ENCODE peak calls at places on chromosomes 1 and 21, in seven cellular contexts. One of them, this sample, is unnamed.

GRCh38 chr1:52970149-52970548 is 43.1 kb downstream of the SCP2 start:
- DNase-seq in suprapubic skin: no peak
- DNase-seq in neural crest cell: no peak
- DNase-seq in heart left ventricle: no peak
- DNase-seq in GM23338: peak
- DNase-seq in upper lobe of right lung: no peak
- DNase-seq in adrenal gland: no peak
- DNase-seq in this sample: no peak

GRCh38 chr1:40630488-40631223 is 34.8 kb downstream of the RIMS3 start:
- DNase-seq in GM23338: peak
- DNase-seq in heart left ventricle: no peak
- DNase-seq in neural crest cell: peak
- DNase-seq in upper lobe of right lung: peak
- DNase-seq in suprapubic skin: no peak
- DNase-seq in adrenal gland: no peak
- DNase-seq in this sample: peak

GRCh38 chr1:30930631-30931173 is 22.1 kb upstream of the SDC3 start:
- DNase-seq in GM23338: peak
- DNase-seq in upper lobe of right lung: no peak
- DNase-seq in heart left ventricle: no peak
- DNase-seq in neural crest cell: no peak
- DNase-seq in adrenal gland: no peak
- DNase-seq in suprapubic skin: no peak
- DNase-seq in this sample: no peak

GRCh38 chr1:209633335-209633997 is 18.8 kb downstream of the LAMB3 start:
- DNase-seq in upper lobe of right lung: no peak
- DNase-seq in heart left ventricle: no peak
- DNase-seq in GM23338: no peak
- DNase-seq in adrenal gland: no peak
- DNase-seq in suprapubic skin: no peak
- DNase-seq in neural crest cell: no peak
- DNase-seq in this sample: no peak

GRCh38 chr21:24375201-24375600 is 1232.1 kb downstream of the MRPL39 start:
- DNase-seq in adrenal gland: peak
- DNase-seq in GM23338: peak
- DNase-seq in suprapubic skin: no peak
- DNase-seq in neural crest cell: no peak
- DNase-seq in heart left ventricle: no peak
- DNase-seq in upper lobe of right lung: peak
- DNase-seq in this sample: peak

GRCh38 chr1:65459397-65459768 is 38.9 kb downstream of the LEPR start:
- DNase-seq in upper lobe of right lung: no peak
- DNase-seq in neural crest cell: no peak
- DNase-seq in GM23338: peak
- DNase-seq in heart left ventricle: no peak
- DNase-seq in suprapubic skin: no peak
- DNase-seq in adrenal gland: no peak
- DNase-seq in this sample: no peak

GRCh38 chr1:183226963-183227362 is 40.9 kb downstream of the LAMC2 start:
- DNase-seq in neural crest cell: no peak
- DNase-seq in GM23338: no peak
- DNase-seq in adrenal gland: no peak
- DNase-seq in suprapubic skin: no peak
- DNase-seq in upper lobe of right lung: no peak
- DNase-seq in heart left ventricle: no peak
- DNase-seq in this sample: no peak

GRCh38 chr1:182447660-182448059 is 2.3 kb upstream of the RGSL1 start:
- DNase-seq in heart left ventricle: no peak
- DNase-seq in GM23338: no peak
- DNase-seq in suprapubic skin: no peak
- DNase-seq in neural crest cell: no peak
- DNase-seq in adrenal gland: no peak
- DNase-seq in upper lobe of right lung: no peak
- DNase-seq in this sample: no peak

GRCh38 chr1:119674835-119675289 is 26.8 kb upstream of the ZNF697 start:
- DNase-seq in neural crest cell: no peak
- DNase-seq in suprapubic skin: peak
- DNase-seq in adrenal gland: peak
- DNase-seq in upper lobe of right lung: no peak
- DNase-seq in heart left ventricle: no peak
- DNase-seq in GM23338: peak
- DNase-seq in this sample: peak

GRCh38 chr1:24535021-24535424 is 20.9 kb upstream of the NCMAP start:
- DNase-seq in heart left ventricle: no peak
- DNase-seq in adrenal gland: no peak
- DNase-seq in suprapubic skin: no peak
- DNase-seq in GM23338: peak
- DNase-seq in neural crest cell: no peak
- DNase-seq in upper lobe of right lung: no peak
- DNase-seq in this sample: no peak

GRCh38 chr1:163410073-163410522 is 88.3 kb downstream of the NUF2 start:
- DNase-seq in GM23338: peak
- DNase-seq in heart left ventricle: no peak
- DNase-seq in suprapubic skin: no peak
- DNase-seq in upper lobe of right lung: no peak
- DNase-seq in neural crest cell: peak
- DNase-seq in adrenal gland: no peak
- DNase-seq in this sample: peak

GRCh38 chr1:48006318-48006717 is 9.1 kb upstream of the TRABD2B start:
- DNase-seq in GM23338: no peak
- DNase-seq in upper lobe of right lung: no peak
- DNase-seq in heart left ventricle: no peak
- DNase-seq in adrenal gland: no peak
- DNase-seq in neural crest cell: no peak
- DNase-seq in suprapubic skin: no peak
- DNase-seq in this sample: no peak

GRCh38 chr1:55860816-55861519 is 645.8 kb upstream of the USP24 start:
- DNase-seq in neural crest cell: no peak
- DNase-seq in suprapubic skin: no peak
- DNase-seq in GM23338: peak
- DNase-seq in adrenal gland: no peak
- DNase-seq in heart left ventricle: no peak
- DNase-seq in upper lobe of right lung: no peak
- DNase-seq in this sample: no peak

GRCh38 chr21:46020581-46020980 is 39.0 kb downstream of the COL6A1 start:
- DNase-seq in GM23338: no peak
- DNase-seq in upper lobe of right lung: no peak
- DNase-seq in suprapubic skin: no peak
- DNase-seq in adrenal gland: no peak
- DNase-seq in heart left ventricle: no peak
- DNase-seq in neural crest cell: no peak
- DNase-seq in this sample: no peak

GRCh38 chr1:110166861-110167260 is 16.6 kb downstream of the SLC6A17 start:
- DNase-seq in upper lobe of right lung: no peak
- DNase-seq in neural crest cell: no peak
- DNase-seq in suprapubic skin: no peak
- DNase-seq in heart left ventricle: no peak
- DNase-seq in GM23338: no peak
- DNase-seq in adrenal gland: no peak
- DNase-seq in this sample: no peak
- TF ChIP-seq CTCF in upper lobe of right lung: no peak
- TF ChIP-seq CTCF in neural crest cell: no peak
- TF ChIP-seq CTCF in suprapubic skin: no peak
- TF ChIP-seq CTCF in heart left ventricle: no peak
- TF ChIP-seq CTCF in GM23338: no peak
- TF ChIP-seq CTCF in adrenal gland: no peak
- TF ChIP-seq CTCF in this sample: no peak

GRCh38 chr1:196060539-196060938 is 547.7 kb downstream of the KCNT2 start:
- DNase-seq in suprapubic skin: no peak
- DNase-seq in neural crest cell: no peak
- DNase-seq in heart left ventricle: no peak
- DNase-seq in adrenal gland: no peak
- DNase-seq in GM23338: no peak
- DNase-seq in upper lobe of right lung: no peak
- DNase-seq in this sample: no peak

GRCh38 chr1:196059210-196059609 is 549.0 kb downstream of the KCNT2 start:
- DNase-seq in neural crest cell: no peak
- DNase-seq in heart left ventricle: no peak
- DNase-seq in GM23338: no peak
- DNase-seq in adrenal gland: no peak
- DNase-seq in suprapubic skin: no peak
- DNase-seq in upper lobe of right lung: no peak
- DNase-seq in this sample: no peak

GRCh38 chr1:196056966-196057365 is 551.3 kb downstream of the KCNT2 start:
- DNase-seq in heart left ventricle: no peak
- DNase-seq in neural crest cell: no peak
- DNase-seq in upper lobe of right lung: no peak
- DNase-seq in GM23338: peak
- DNase-seq in adrenal gland: no peak
- DNase-seq in suprapubic skin: no peak
- DNase-seq in this sample: peak
- TF ChIP-seq CTCF in heart left ventricle: no peak
- TF ChIP-seq CTCF in neural crest cell: no peak
- TF ChIP-seq CTCF in upper lobe of right lung: no peak
- TF ChIP-seq CTCF in GM23338: no peak
- TF ChIP-seq CTCF in adrenal gland: no peak
- TF ChIP-seq CTCF in suprapubic skin: no peak
- TF ChIP-seq CTCF in this sample: no peak

GRCh38 chr1:172959578-172959977 is 91.2 kb downstream of the TNFSF18 start:
- DNase-seq in adrenal gland: no peak
- DNase-seq in suprapubic skin: no peak
- DNase-seq in heart left ventricle: no peak
- DNase-seq in GM23338: no peak
- DNase-seq in neural crest cell: no peak
- DNase-seq in upper lobe of right lung: no peak
- DNase-seq in this sample: no peak
- TF ChIP-seq CTCF in adrenal gland: no peak
- TF ChIP-seq CTCF in suprapubic skin: no peak
- TF ChIP-seq CTCF in heart left ventricle: no peak
- TF ChIP-seq CTCF in GM23338: no peak
- TF ChIP-seq CTCF in neural crest cell: no peak
- TF ChIP-seq CTCF in upper lobe of right lung: no peak
- TF ChIP-seq CTCF in this sample: no peak

GRCh38 chr1:76219589-76219914 is 145.0 kb downstream of the ST6GALNAC3 start:
- DNase-seq in upper lobe of right lung: no peak
- DNase-seq in GM23338: no peak
- DNase-seq in heart left ventricle: no peak
- DNase-seq in suprapubic skin: no peak
- DNase-seq in neural crest cell: no peak
- DNase-seq in adrenal gland: no peak
- DNase-seq in this sample: no peak
- TF ChIP-seq CTCF in upper lobe of right lung: no peak
- TF ChIP-seq CTCF in GM23338: no peak
- TF ChIP-seq CTCF in heart left ventricle: no peak
- TF ChIP-seq CTCF in suprapubic skin: no peak
- TF ChIP-seq CTCF in neural crest cell: no peak
- TF ChIP-seq CTCF in adrenal gland: no peak
- TF ChIP-seq CTCF in this sample: no peak

DNA sequence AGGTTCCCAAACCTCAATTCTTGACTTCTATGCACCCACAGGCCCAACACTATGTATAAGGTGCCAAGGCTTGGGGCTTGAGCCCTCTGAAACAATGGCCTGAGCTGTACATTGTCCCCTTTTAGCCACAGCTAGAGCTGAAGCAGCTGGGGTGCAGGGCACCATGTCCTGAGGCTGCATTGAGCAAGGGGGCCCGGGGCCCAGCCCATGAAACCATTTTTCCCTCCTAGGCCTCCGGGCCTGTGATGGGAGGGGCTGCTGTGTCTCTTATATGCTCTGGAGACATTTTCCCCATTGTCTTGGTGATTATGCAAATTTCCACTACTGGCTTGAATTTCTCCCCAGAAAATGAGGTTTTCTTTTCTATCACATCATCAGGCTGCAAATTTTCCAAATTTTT is 155.5 kb downstream of the FASLG start:
- DNase-seq in adrenal gland: no peak
- DNase-seq in neural crest cell: no peak
- DNase-seq in upper lobe of right lung: no peak
- DNase-seq in suprapubic skin: no peak
- DNase-seq in heart left ventricle: no peak
- DNase-seq in GM23338: no peak
- DNase-seq in this sample: no peak
- TF ChIP-seq CTCF in adrenal gland: no peak
- TF ChIP-seq CTCF in neural crest cell: no peak
- TF ChIP-seq CTCF in upper lobe of right lung: no peak
- TF ChIP-seq CTCF in suprapubic skin: no peak
- TF ChIP-seq CTCF in heart left ventricle: no peak
- TF ChIP-seq CTCF in GM23338: no peak
- TF ChIP-seq CTCF in this sample: no peak

GRCh38 chr1:2201062-2201461 is 6.5 kb upstream of the FAAP20 start:
- DNase-seq in neural crest cell: no peak
- DNase-seq in GM23338: no peak
- DNase-seq in suprapubic skin: no peak
- DNase-seq in adrenal gland: no peak
- DNase-seq in upper lobe of right lung: no peak
- DNase-seq in heart left ventricle: no peak
- DNase-seq in this sample: no peak

GRCh38 chr1:2197732-2198165 is 3.2 kb upstream of the FAAP20 start:
- DNase-seq in heart left ventricle: no peak
- DNase-seq in adrenal gland: no peak
- DNase-seq in GM23338: no peak
- DNase-seq in suprapubic skin: no peak
- DNase-seq in neural crest cell: no peak
- DNase-seq in upper lobe of right lung: no peak
- DNase-seq in this sample: no peak

GRCh38 chr1:2198571-2198970 is 4.0 kb upstream of the FAAP20 start:
- DNase-seq in GM23338: no peak
- DNase-seq in suprapubic skin: no peak
- DNase-seq in upper lobe of right lung: no peak
- DNase-seq in neural crest cell: no peak
- DNase-seq in heart left ventricle: no peak
- DNase-seq in adrenal gland: no peak
- DNase-seq in this sample: no peak

GRCh38 chr1:2200308-2200943 is 5.9 kb upstream of the FAAP20 start:
- DNase-seq in suprapubic skin: no peak
- DNase-seq in heart left ventricle: no peak
- DNase-seq in upper lobe of right lung: no peak
- DNase-seq in neural crest cell: no peak
- DNase-seq in adrenal gland: no peak
- DNase-seq in GM23338: no peak
- DNase-seq in this sample: no peak

DNA sequence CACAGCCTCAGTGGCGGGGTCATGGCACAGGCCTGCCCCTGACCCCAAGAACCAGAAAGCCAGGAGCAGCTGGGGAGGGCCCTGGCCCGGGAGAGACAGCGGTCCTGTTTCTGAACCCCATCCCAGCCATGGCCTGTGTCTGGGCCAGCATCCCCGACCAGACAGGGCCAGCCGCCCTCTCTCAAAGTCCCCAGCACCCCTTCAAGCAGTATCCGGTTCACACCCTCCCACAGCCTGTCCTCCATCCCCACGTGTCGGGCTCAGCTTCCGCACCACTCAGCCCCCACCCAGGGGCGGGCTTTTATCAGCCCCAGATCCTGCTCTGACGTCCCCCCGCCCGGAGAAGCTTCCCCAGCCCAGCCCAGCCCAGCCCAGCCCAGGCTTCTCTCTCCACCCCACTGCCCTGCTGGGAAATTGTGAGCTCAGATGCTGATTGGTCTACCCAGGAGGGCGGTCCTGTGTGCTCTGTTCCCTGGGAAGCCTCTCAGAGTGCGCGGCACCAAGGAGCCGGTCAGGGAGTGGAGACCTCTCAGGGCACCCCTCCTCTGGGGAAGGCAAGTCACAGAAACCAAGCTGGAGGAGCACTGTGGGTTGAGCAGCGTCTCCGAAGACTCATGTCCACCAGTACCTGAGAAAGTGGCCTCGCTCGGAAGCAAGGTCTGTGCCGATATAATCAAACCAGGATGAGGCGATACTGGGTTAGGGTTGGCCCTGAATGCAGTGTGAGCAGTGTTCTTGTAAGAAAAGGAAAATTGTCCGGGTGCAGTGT is 4.7 kb upstream of the FAAP20 start:
- DNase-seq in adrenal gland: peak
- DNase-seq in neural crest cell: peak
- DNase-seq in suprapubic skin: peak
- DNase-seq in upper lobe of right lung: peak
- DNase-seq in GM23338: peak
- DNase-seq in heart left ventricle: peak
- DNase-seq in this sample: no peak
- TF ChIP-seq CTCF in adrenal gland: no peak
- TF ChIP-seq CTCF in neural crest cell: no peak
- TF ChIP-seq CTCF in suprapubic skin: no peak
- TF ChIP-seq CTCF in upper lobe of right lung: no peak
- TF ChIP-seq CTCF in GM23338: peak
- TF ChIP-seq CTCF in heart left ventricle: no peak
- TF ChIP-seq CTCF in this sample: no peak